ENCODE peak calls at places on chromosomes 5 and 9, in four cellular contexts. One of them, this sample, is unnamed. For H3K4me1 and H3K36me3, the result is how much of the 10 kb centered on the place peaks cover.

GRCh38 chr5:65820373-65820772 is 98.4 kb downstream of the NLN start:
- DNase-seq in esophagus squamous epithelium: no peak
- DNase-seq in breast epithelium: no peak
- DNase-seq in endodermal cell: no peak
- DNase-seq in this sample: no peak

GRCh38 chr9:121562261-121562780 is 62.7 kb upstream of the GGTA1 start:
- DNase-seq in breast epithelium: no peak
- DNase-seq in endodermal cell: no peak
- DNase-seq in esophagus squamous epithelium: no peak
- DNase-seq in this sample: no peak

GRCh38 chr9:98913705-98914104 is 30.0 kb upstream of the COL15A1 start:
- DNase-seq in endodermal cell: peak
- DNase-seq in breast epithelium: no peak
- DNase-seq in esophagus squamous epithelium: no peak
- DNase-seq in this sample: no peak

GRCh38 chr5:107806705-107807104 is 136.0 kb upstream of the EFNA5 start:
- DNase-seq in breast epithelium: no peak
- DNase-seq in endodermal cell: no peak
- DNase-seq in esophagus squamous epithelium: no peak
- DNase-seq in this sample: no peak

GRCh38 chr9:82132024-82132423 is 143.5 kb downstream of the SPATA31D1 start:
- DNase-seq in endodermal cell: no peak
- DNase-seq in esophagus squamous epithelium: no peak
- DNase-seq in breast epithelium: no peak
- DNase-seq in this sample: no peak

GRCh38 chr9:104927912-104928740 is at the start of gene ABCA1:
- DNase-seq in breast epithelium: peak
- DNase-seq in endodermal cell: peak
- DNase-seq in esophagus squamous epithelium: peak
- DNase-seq in this sample: peak

GRCh38 chr9:89790542-89791109 is 185.8 kb downstream of the GADD45G start:
- DNase-seq in esophagus squamous epithelium: no peak
- DNase-seq in endodermal cell: peak
- DNase-seq in breast epithelium: no peak
- DNase-seq in this sample: no peak

GRCh38 chr9:17116400-17116837 is 18.4 kb upstream of the CNTLN start:
- DNase-seq in breast epithelium: no peak
- DNase-seq in esophagus squamous epithelium: no peak
- DNase-seq in endodermal cell: no peak
- DNase-seq in this sample: no peak

GRCh38 chr5:144697847-144698262 is 527.2 kb downstream of the KCTD16 start:
- DNase-seq in esophagus squamous epithelium: no peak
- DNase-seq in endodermal cell: no peak
- DNase-seq in breast epithelium: no peak
- DNase-seq in this sample: no peak

GRCh38 chr5:89458330-89458656 is 575.3 kb upstream of the MEF2C start:
- DNase-seq in endodermal cell: no peak
- DNase-seq in breast epithelium: no peak
- DNase-seq in esophagus squamous epithelium: no peak
- DNase-seq in this sample: no peak

GRCh38 chr9:12859704-12860251 is 85.0 kb downstream of the LURAP1L start:
- DNase-seq in esophagus squamous epithelium: no peak
- DNase-seq in endodermal cell: no peak
- DNase-seq in breast epithelium: no peak
- DNase-seq in this sample: no peak

GRCh38 chr5:56129288-56129687 is 103.8 kb downstream of the ANKRD55 start:
- DNase-seq in esophagus squamous epithelium: no peak
- DNase-seq in breast epithelium: no peak
- DNase-seq in endodermal cell: no peak
- DNase-seq in this sample: no peak

GRCh38 chr9:128120061-128120740 is 7.3 kb downstream of the PTGES2 start:
- DNase-seq in esophagus squamous epithelium: no peak
- DNase-seq in endodermal cell: no peak
- DNase-seq in breast epithelium: no peak
- DNase-seq in this sample: no peak

GRCh38 chr9:127543221-127543620 is 68.9 kb upstream of the STXBP1 start:
- DNase-seq in breast epithelium: no peak
- DNase-seq in esophagus squamous epithelium: no peak
- DNase-seq in endodermal cell: no peak
- DNase-seq in this sample: no peak

GRCh38 chr9:69380301-69380700 is 55.3 kb downstream of the ENTREP1 start:
- DNase-seq in breast epithelium: no peak
- DNase-seq in endodermal cell: no peak
- DNase-seq in esophagus squamous epithelium: no peak
- DNase-seq in this sample: no peak

GRCh38 chr9:104787306-104788015 is 23.5 kb downstream of the NIPSNAP3B start:
- DNase-seq in esophagus squamous epithelium: no peak
- DNase-seq in breast epithelium: no peak
- DNase-seq in endodermal cell: no peak
- DNase-seq in this sample: no peak

GRCh38 chr9:81562221-81563019 is 126.9 kb downstream of the TLE1 start:
- DNase-seq in breast epithelium: peak
- DNase-seq in esophagus squamous epithelium: no peak
- DNase-seq in endodermal cell: no peak
- DNase-seq in this sample: no peak

GRCh38 chr9:136246849-136247550 is 1.4 kb upstream of the QSOX2 start:
- DNase-seq in breast epithelium: no peak
- DNase-seq in endodermal cell: no peak
- DNase-seq in esophagus squamous epithelium: no peak
- DNase-seq in this sample: no peak

GRCh38 chr5:6674421-6674820 is 38.8 kb upstream of the TENT4A start:
- DNase-seq in endodermal cell: no peak
- DNase-seq in esophagus squamous epithelium: no peak
- DNase-seq in breast epithelium: no peak
- DNase-seq in this sample: no peak

GRCh38 chr5:124751031-124751430 is 4.6 kb upstream of the ZNF608 start:
- DNase-seq in endodermal cell: peak
- DNase-seq in esophagus squamous epithelium: no peak
- DNase-seq in breast epithelium: no peak
- DNase-seq in this sample: no peak

DNA sequence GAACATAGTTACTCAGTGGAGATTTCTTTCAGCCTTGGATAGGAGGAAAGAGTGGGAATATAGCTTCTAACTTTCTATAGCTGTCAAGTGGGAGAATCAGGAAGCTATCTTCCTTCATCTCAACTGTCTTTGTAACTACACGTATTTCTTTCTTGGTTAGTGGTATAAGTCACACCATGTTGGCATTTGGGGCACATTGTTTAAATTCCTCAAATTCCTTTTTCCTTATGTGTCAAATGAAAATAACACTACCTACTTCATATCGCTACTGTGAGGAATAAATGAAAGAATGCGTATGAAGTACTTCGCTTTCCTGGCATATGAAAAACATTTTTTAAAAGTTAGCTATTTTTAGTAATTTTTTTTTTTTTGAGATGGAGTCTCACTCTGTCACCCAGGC is 1082.5 kb upstream of the WWC1 start:
- DNase-seq in breast epithelium: no peak
- DNase-seq in esophagus squamous epithelium: no peak
- DNase-seq in endodermal cell: no peak
- DNase-seq in this sample: no peak
- H3K4me1 ChIP-seq in breast epithelium: under half
- H3K4me1 ChIP-seq in esophagus squamous epithelium: under half
- H3K4me1 ChIP-seq in endodermal cell: under half
- H3K4me1 ChIP-seq in this sample: under half

DNA sequence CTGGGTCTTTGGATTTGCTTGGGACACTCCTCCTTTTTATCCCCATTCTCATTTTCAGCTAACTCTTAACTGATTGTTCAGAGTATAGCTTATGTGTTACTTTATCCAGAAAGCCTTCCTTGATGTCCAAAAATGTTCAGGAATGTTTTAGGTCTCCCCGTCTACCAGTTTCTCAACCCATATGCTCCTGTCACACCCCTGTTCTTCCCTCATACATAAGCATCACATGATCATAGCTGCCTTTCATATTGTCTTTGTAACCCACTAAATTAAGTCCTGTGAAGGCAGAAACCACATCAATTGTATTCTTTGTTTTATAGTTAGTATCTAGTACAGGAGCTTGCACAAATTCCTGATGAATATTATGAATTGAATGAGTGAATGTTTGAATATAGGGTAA is 321.9 kb upstream of the ACTBL2 start:
- DNase-seq in breast epithelium: no peak
- DNase-seq in endodermal cell: no peak
- DNase-seq in esophagus squamous epithelium: no peak
- DNase-seq in this sample: no peak
- H3K27ac ChIP-seq in breast epithelium: no peak
- H3K27ac ChIP-seq in endodermal cell: no peak
- H3K27ac ChIP-seq in esophagus squamous epithelium: no peak
- H3K27ac ChIP-seq in this sample: no peak

GRCh38 chr9:114189823-114190562 is 34.7 kb downstream of the COL27A1 start:
- DNase-seq in breast epithelium: no peak
- DNase-seq in endodermal cell: no peak
- DNase-seq in esophagus squamous epithelium: no peak
- DNase-seq in this sample: no peak
- H3K36me3 ChIP-seq in breast epithelium: under half
- H3K36me3 ChIP-seq in endodermal cell: half or more
- H3K36me3 ChIP-seq in esophagus squamous epithelium: under half
- H3K36me3 ChIP-seq in this sample: under half

GRCh38 chr5:118937393-118938061 is 50.8 kb downstream of the DTWD2 start:
- DNase-seq in endodermal cell: no peak
- DNase-seq in breast epithelium: no peak
- DNase-seq in esophagus squamous epithelium: no peak
- DNase-seq in this sample: no peak
- H3K4me1 ChIP-seq in endodermal cell: under half
- H3K4me1 ChIP-seq in breast epithelium: under half
- H3K4me1 ChIP-seq in esophagus squamous epithelium: under half
- H3K4me1 ChIP-seq in this sample: under half

DNA sequence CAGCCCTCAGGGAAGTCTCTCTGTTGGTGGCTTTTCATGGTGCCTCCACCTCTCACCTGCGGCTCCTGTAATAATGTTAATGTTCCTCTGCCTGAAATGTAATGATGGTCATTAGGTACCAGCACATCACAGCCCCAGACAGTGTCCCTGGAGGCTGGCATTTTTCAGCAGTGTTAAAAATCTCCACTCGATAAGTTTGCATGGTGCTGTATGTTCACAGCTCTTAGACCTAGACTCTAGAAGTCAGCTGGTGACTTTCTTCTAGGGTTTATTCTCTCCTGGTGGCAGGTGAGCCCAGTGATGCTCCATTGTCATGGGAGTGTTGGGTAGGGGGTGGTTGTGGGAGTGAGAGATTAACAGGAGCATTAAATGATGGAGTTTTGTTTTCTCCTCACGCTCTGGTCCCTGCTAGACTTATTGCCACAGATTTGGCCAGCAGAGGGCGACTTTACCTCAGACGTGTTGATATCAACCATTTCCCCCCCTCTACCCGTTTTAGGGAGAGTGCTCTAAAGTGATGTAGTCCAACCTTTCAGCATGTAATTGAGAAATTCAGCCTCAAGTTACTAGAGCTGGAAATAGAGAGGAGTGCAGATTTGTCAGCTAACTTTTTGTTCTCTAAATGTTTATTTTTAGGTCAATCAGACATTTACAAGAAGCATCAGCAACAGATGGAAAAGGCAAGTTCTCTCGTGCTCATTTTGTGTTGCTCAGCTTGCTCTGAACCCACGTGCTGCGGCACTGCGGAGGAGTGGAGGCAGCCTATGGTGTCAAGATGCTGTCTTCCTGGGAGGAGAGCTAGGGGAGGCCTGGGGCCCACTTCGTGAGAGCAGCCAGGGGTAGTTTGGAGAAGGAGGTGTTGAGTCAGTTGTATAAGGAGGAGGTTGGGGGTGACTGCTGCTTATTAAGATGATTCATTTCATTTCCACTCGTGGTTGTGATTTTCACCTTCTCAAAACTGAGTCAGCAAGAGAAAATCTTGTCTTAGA is 53.4 kb downstream of the GPR107 start:
- DNase-seq in esophagus squamous epithelium: peak
- DNase-seq in breast epithelium: peak
- DNase-seq in endodermal cell: peak
- DNase-seq in this sample: peak
- H3K27ac ChIP-seq in esophagus squamous epithelium: peak
- H3K27ac ChIP-seq in breast epithelium: no peak
- H3K27ac ChIP-seq in endodermal cell: no peak
- H3K27ac ChIP-seq in this sample: no peak

GRCh38 chr9:92042260-92042659 is 73.0 kb downstream of the SPTLC1 start:
- DNase-seq in esophagus squamous epithelium: no peak
- DNase-seq in breast epithelium: no peak
- DNase-seq in endodermal cell: no peak
- DNase-seq in this sample: no peak
- H3K36me3 ChIP-seq in esophagus squamous epithelium: half or more
- H3K36me3 ChIP-seq in breast epithelium: under half
- H3K36me3 ChIP-seq in endodermal cell: half or more
- H3K36me3 ChIP-seq in this sample: half or more

GRCh38 chr9:134630861-134631260 is 10.7 kb upstream of the COL5A1 start:
- DNase-seq in esophagus squamous epithelium: no peak
- DNase-seq in endodermal cell: peak
- DNase-seq in breast epithelium: no peak
- DNase-seq in this sample: no peak
- H3K4me1 ChIP-seq in esophagus squamous epithelium: under half
- H3K4me1 ChIP-seq in endodermal cell: under half
- H3K4me1 ChIP-seq in breast epithelium: under half
- H3K4me1 ChIP-seq in this sample: under half

GRCh38 chr5:37569466-37569865 is 190.3 kb downstream of the WDR70 start:
- DNase-seq in endodermal cell: no peak
- DNase-seq in esophagus squamous epithelium: no peak
- DNase-seq in breast epithelium: no peak
- DNase-seq in this sample: no peak

GRCh38 chr5:37570597-37570996 is 191.5 kb downstream of the WDR70 start:
- DNase-seq in breast epithelium: no peak
- DNase-seq in endodermal cell: no peak
- DNase-seq in esophagus squamous epithelium: no peak
- DNase-seq in this sample: no peak

GRCh38 chr5:37567566-37567965 is 188.4 kb downstream of the WDR70 start:
- DNase-seq in breast epithelium: no peak
- DNase-seq in esophagus squamous epithelium: no peak
- DNase-seq in endodermal cell: no peak
- DNase-seq in this sample: no peak

GRCh38 chr5:37568893-37569292 is 189.8 kb downstream of the WDR70 start:
- DNase-seq in esophagus squamous epithelium: no peak
- DNase-seq in endodermal cell: no peak
- DNase-seq in breast epithelium: no peak
- DNase-seq in this sample: no peak

DNA sequence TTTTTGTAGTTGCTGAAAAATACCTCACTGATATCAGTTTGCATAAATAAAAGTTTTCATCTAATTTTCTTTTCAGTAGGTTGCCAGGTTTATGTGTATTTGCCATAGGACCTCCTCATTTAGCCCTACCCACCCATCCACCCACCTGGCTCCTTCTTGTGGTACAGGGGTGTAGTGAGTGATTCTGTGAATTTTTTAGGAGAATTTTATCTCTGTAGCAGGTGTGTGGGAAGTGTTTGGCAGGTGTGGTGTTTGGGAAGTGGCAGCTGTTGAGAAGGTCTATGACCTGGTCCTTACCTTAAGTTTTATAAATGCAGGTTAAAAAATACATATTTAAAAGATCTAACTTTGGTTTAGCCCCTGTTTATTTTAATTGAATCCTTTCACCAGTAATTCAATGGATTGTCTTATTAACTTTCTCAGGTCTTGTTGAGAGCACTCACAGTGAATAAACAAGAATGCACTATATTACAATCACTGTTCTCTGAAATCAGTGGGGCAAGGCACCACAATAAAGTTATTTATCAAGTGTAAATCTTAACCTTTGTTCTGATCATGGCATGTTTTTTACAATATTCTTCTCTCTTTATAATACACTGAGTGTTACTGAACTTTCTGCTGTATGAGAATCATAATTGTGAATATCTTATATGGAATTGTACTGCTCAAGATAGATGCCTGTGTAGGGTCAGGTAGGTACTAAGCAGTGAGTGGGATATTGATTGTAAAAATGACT is 189.1 kb downstream of the WDR70 start:
- DNase-seq in esophagus squamous epithelium: no peak
- DNase-seq in breast epithelium: no peak
- DNase-seq in endodermal cell: no peak
- DNase-seq in this sample: no peak
- H3K27ac ChIP-seq in esophagus squamous epithelium: no peak
- H3K27ac ChIP-seq in breast epithelium: no peak
- H3K27ac ChIP-seq in endodermal cell: no peak
- H3K27ac ChIP-seq in this sample: no peak

GRCh38 chr5:177370488-177371119 is 12.9 kb downstream of the RGS14 start:
- DNase-seq in esophagus squamous epithelium: no peak
- DNase-seq in endodermal cell: peak
- DNase-seq in breast epithelium: peak
- DNase-seq in this sample: peak
- H3K36me3 ChIP-seq in esophagus squamous epithelium: under half
- H3K36me3 ChIP-seq in endodermal cell: under half
- H3K36me3 ChIP-seq in breast epithelium: under half
- H3K36me3 ChIP-seq in this sample: under half